ENCODE peak calls at places on chromosomes 2 and 18, in eight cellular contexts. E, A, U, H, Q, C, G and T are unnamed samples.

GRCh38 chr2:104769096-104769495 is 84.8 kb upstream of the POU3F3 start:
- DNase-seq in E (no peak), A (no peak), U (no peak), H (no peak), Q (no peak), C (no peak), G (peak), T (no peak)

GRCh38 chr18:51164327-51165290 is 32.9 kb downstream of the MEX3C start:
- DNase-seq in E (no peak), A (no peak), U (no peak), H (peak), Q (peak), C (peak), G (peak), T (no peak)

GRCh38 chr2:70926042-70926441 is 9.7 kb upstream of the ATP6V1B1 start:
- DNase-seq in E (no peak), A (no peak), U (no peak), H (no peak), Q (no peak), C (no peak), G (no peak), T (no peak)

GRCh38 chr18:12308386-12309100 is 502 bp downstream of the TUBB6 start:
- DNase-seq in E (peak), A (peak), U (no peak), H (peak), Q (peak), C (no peak), G (peak), T (peak)

GRCh38 chr18:21900594-21901352 is 160.2 kb downstream of the MIB1 start:
- DNase-seq in E (no peak), A (no peak), U (no peak), H (no peak), Q (no peak), C (no peak), G (no peak), T (no peak)

GRCh38 chr18:48842259-48843061 is 108.3 kb downstream of the SMAD7 start:
- DNase-seq in E (peak), A (no peak), U (no peak), H (no peak), Q (no peak), C (no peak), G (peak), T (no peak)

GRCh38 chr18:12060182-12060870 is 33.3 kb upstream of the ANKRD62 start:
- DNase-seq in E (no peak), A (no peak), U (no peak), H (no peak), Q (no peak), C (no peak), G (no peak), T (peak)

GRCh38 chr18:73462092-73462491 is 594.3 kb upstream of the NETO1 start:
- DNase-seq in E (no peak), A (no peak), U (no peak), H (no peak), Q (peak), C (no peak), G (no peak), T (no peak)

GRCh38 chr2:60998628-60999545 is 18.6 kb upstream of the PEX13 start:
- DNase-seq in E (peak), A (peak), U (peak), H (peak), Q (peak), C (peak), G (peak), T (no peak)

GRCh38 chr2:230650585-230651137 is 62.0 kb upstream of the CAB39 start:
- DNase-seq in E (no peak), A (no peak), U (no peak), H (peak), Q (no peak), C (no peak), G (no peak), T (peak)

GRCh38 chr2:105449083-105449482 is 50.2 kb upstream of the FHL2 start:
- DNase-seq in E (no peak), A (peak), U (no peak), H (no peak), Q (no peak), C (no peak), G (no peak), T (no peak)

GRCh38 chr2:172113617-172114016 is 10.9 kb upstream of the DLX2 start:
- DNase-seq in E (peak), A (peak), U (peak), H (peak), Q (no peak), C (no peak), G (peak), T (no peak)

GRCh38 chr18:4748975-4749374 is 293.9 kb upstream of the DLGAP1 start:
- DNase-seq in E (no peak), A (no peak), U (no peak), H (no peak), Q (no peak), C (no peak), G (no peak), T (no peak)

GRCh38 chr18:21897811-21898210 is 157.2 kb downstream of the MIB1 start:
- DNase-seq in E (peak), A (peak), U (peak), H (peak), Q (peak), C (peak), G (peak), T (peak)

GRCh38 chr2:169036717-169037450 is 5.8 kb upstream of the ABCB11 start:
- DNase-seq in E (no peak), A (no peak), U (no peak), H (no peak), Q (no peak), C (no peak), G (no peak), T (no peak)

GRCh38 chr18:44680271-44681038 is at the start of gene SETBP1:
- DNase-seq in E (peak), A (peak), U (peak), H (peak), Q (peak), C (peak), G (peak), T (no peak)

GRCh38 chr2:118421648-118422047 is 333.4 kb downstream of the INSIG2 start:
- DNase-seq in E (no peak), A (no peak), U (no peak), H (no peak), Q (no peak), C (no peak), G (no peak), T (no peak)

GRCh38 chr2:68645523-68645922 is 2.1 kb downstream of the PROKR1 start:
- DNase-seq in E (no peak), A (no peak), U (no peak), H (no peak), Q (no peak), C (no peak), G (peak), T (no peak)

GRCh38 chr18:78900938-78901909 is 78.4 kb upstream of the SALL3 start:
- DNase-seq in E (no peak), A (no peak), U (no peak), H (no peak), Q (no peak), C (no peak), G (no peak), T (no peak)

GRCh38 chr2:31475692-31476091 is 61.1 kb upstream of the XDH start:
- DNase-seq in E (no peak), A (no peak), U (no peak), H (no peak), Q (peak), C (no peak), G (no peak), T (no peak)

GRCh38 chr2:180222642-180223041 is 215.5 kb upstream of the CWC22 start:
- DNase-seq in E (no peak), A (no peak), U (no peak), H (no peak), Q (peak), C (no peak), G (no peak), T (no peak)

GRCh38 chr2:96950391-96951124 is 35.8 kb downstream of the FAM178B start:
- DNase-seq in E (no peak), A (no peak), U (no peak), H (no peak), Q (no peak), C (no peak), G (no peak), T (no peak)

GRCh38 chr18:10892801-10893595 is 256.4 kb downstream of the PIEZO2 start:
- DNase-seq in E (no peak), A (no peak), U (no peak), H (no peak), Q (no peak), C (no peak), G (no peak), T (no peak)

GRCh38 chr2:118095610-118096009 is 7.3 kb downstream of the INSIG2 start:
- DNase-seq in E (no peak), A (no peak), U (no peak), H (no peak), Q (peak), C (no peak), G (no peak), T (no peak)

GRCh38 chr2:12320027-12320734 is 396.6 kb upstream of the TRIB2 start:
- DNase-seq in E (no peak), A (no peak), U (no peak), H (no peak), Q (no peak), C (no peak), G (no peak), T (no peak)

GRCh38 chr2:172101008-172101706 is 1.5 kb downstream of the DLX2 start:
- DNase-seq in E (no peak), A (no peak), U (no peak), H (peak), Q (no peak), C (no peak), G (peak), T (no peak)

GRCh38 chr18:36075862-36076587 is 8.7 kb upstream of the RPRD1A start:
- DNase-seq in E (no peak), A (peak), U (no peak), H (no peak), Q (peak), C (no peak), G (peak), T (peak)

GRCh38 chr18:5057348-5058012 is 139.6 kb downstream of the AKAIN1 start:
- DNase-seq in E (peak), A (peak), U (peak), H (peak), Q (peak), C (peak), G (peak), T (peak)

DNA sequence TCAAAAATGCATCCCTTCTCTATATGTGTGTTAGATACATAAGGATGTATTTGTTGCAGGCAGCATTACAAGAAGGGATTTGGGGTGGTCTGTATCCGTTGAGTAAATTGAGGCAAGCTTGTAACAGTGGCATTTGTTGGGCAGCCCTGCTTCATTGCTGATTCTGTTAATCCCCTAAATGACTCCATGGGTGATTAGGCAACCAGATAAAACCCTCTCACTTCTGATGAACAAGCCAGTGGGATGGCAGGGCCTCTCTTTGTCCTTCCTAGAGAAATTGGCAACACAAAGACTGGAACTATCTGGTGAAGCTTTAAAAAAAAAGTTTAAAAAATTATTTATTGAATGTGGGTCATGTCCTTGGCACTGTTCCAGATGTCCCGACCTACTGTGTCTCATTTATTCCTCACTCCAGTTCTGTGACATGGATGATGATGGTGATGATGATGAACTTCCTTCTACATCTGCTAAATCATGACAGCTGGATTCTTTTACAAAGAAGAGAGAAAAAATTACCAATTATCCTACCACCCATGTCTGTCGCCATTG is 30.8 kb downstream of the NRP2 start:
- DNase-seq in E (peak), A (no peak), U (no peak), H (peak), Q (no peak), C (no peak), G (peak), T (no peak)
- H3K4me2 ChIP-seq in E (peak), A (peak), U (no peak), H (peak), Q (no peak), C (no peak), G (no peak), T (no peak)

DNA sequence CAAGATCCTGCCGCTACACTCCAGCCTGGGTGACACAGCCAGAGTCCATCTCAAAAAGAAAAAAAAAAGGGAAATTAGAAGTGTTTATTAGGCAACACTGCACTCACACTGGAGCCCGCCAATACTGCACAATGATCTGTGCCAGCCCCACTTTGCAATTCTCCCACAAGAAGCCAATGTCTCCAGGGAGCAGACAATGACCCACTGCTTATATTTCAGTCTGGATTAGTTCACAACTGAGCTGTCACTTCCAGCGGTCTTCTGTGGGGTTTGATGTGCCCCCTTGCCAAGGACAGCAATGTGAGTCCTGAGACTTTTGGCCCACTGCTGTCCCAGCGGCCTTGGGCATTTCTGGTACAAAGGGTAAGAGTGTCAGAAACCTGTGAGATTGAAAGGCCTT is 85.6 kb upstream of the PPM1B start:
- DNase-seq in E (no peak), A (no peak), U (no peak), H (no peak), Q (no peak), C (no peak), G (no peak), T (no peak)
- H3K4me2 ChIP-seq in E (no peak), A (no peak), U (no peak), H (no peak), Q (no peak), C (no peak), G (no peak), T (no peak)

DNA sequence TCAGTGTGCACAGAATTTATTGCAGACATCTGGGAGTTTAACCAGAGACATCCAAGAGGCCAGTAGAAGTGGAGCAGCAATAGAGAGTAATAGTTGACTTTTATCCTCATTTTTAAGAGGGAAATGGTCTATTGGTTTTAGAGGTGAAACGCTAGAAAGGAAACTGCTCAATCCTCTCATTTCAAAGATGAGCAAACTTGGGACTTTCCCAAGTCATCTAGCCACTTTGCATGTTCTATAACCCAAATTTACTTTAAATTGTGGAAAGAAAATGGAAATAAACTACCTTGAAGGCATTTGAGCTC is 601.7 kb downstream of the ARHGAP15 start:
- DNase-seq in E (no peak), A (no peak), U (no peak), H (no peak), Q (peak), C (no peak), G (no peak), T (no peak)
- H3K4me2 ChIP-seq in E (no peak), A (peak), U (no peak), H (no peak), Q (no peak), C (no peak), G (no peak), T (no peak)

DNA sequence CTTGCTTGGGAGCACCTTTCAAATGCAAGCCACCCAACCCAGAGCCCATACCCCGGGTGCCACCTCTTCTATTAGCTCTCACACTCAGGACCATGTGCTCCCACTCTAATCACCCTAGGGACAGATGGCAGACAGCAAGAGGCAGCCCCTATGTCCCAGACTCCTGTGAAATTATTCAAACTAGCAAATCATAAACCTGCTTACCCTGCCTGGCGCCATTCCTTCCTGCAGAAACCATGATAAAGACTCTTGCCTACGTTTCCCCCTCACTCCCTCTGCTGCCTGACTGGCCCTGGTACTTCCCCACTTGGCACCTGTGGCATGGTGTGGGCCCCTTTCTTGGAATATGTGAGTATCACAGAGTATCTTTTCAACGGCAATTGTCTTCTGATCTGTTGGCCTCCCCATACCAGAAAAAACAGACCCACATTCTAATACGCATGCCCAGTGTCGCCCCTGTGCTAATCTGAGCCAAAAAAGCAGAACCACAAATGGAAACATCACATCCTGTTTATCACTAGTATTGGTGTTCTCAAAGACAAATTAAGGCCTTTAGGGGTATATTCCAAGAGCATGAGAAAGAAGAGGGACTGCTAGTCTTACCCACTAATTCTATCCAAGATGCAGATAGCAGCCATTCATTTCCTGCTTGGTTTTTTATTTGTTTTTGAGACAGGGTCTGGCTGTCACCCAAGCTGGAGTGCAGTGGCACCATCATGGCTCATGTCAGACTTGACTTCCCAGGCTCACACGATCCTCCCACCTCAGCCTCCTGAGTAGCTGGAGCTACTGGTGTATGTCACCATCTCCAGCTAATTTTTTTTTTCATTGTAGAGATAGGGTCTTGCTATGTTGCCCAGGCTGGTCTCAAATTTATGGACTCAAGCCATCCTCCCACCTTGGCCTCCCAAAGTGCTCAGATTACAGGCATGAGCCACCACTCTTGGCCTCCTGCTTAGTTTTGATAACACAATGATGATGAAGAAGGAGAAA is 44.1 kb upstream of the TTC39C start:
- DNase-seq in E (no peak), A (no peak), U (no peak), H (no peak), Q (no peak), C (no peak), G (no peak), T (no peak)
- H3K4me2 ChIP-seq in E (no peak), A (no peak), U (no peak), H (no peak), Q (no peak), C (no peak), G (no peak), T (no peak)

GRCh38 chr2:217978536-217979150 is 24.2 kb downstream of the TNS1 start:
- DNase-seq in E (peak), A (no peak), U (no peak), H (peak), Q (no peak), C (no peak), G (peak), T (no peak)
- H3K4me2 ChIP-seq in E (peak), A (no peak), U (no peak), H (peak), Q (peak), C (no peak), G (peak), T (peak)

GRCh38 chr2:228017784-228018183 is 146.4 kb downstream of the DAW1 start:
- DNase-seq in E (no peak), A (no peak), U (no peak), H (no peak), Q (no peak), C (no peak), G (no peak), T (no peak)
- H3K4me2 ChIP-seq in E (no peak), A (no peak), U (no peak), H (no peak), Q (no peak), C (no peak), G (no peak), T (no peak)

GRCh38 chr2:28681216-28681981 is 70.2 kb upstream of the PPP1CB start:
- DNase-seq in E (peak), A (no peak), U (no peak), H (no peak), Q (peak), C (peak), G (no peak), T (no peak)
- H3K4me2 ChIP-seq in E (no peak), A (no peak), U (no peak), H (peak), Q (no peak), C (peak), G (no peak), T (no peak)

GRCh38 chr2:20157606-20157970 is 67.3 kb downstream of the SDC1 start:
- DNase-seq in E (no peak), A (no peak), U (no peak), H (no peak), Q (no peak), C (no peak), G (no peak), T (no peak)

GRCh38 chr2:20156051-20156730 is 68.7 kb downstream of the SDC1 start:
- DNase-seq in E (no peak), A (no peak), U (peak), H (no peak), Q (no peak), C (no peak), G (no peak), T (no peak)

GRCh38 chr2:20153131-20153851 is 71.6 kb downstream of the SDC1 start:
- DNase-seq in E (no peak), A (no peak), U (no peak), H (no peak), Q (peak), C (no peak), G (no peak), T (no peak)

GRCh38 chr2:20159411-20159810 is 65.5 kb downstream of the SDC1 start:
- DNase-seq in E (no peak), A (no peak), U (no peak), H (no peak), Q (no peak), C (no peak), G (no peak), T (no peak)

DNA sequence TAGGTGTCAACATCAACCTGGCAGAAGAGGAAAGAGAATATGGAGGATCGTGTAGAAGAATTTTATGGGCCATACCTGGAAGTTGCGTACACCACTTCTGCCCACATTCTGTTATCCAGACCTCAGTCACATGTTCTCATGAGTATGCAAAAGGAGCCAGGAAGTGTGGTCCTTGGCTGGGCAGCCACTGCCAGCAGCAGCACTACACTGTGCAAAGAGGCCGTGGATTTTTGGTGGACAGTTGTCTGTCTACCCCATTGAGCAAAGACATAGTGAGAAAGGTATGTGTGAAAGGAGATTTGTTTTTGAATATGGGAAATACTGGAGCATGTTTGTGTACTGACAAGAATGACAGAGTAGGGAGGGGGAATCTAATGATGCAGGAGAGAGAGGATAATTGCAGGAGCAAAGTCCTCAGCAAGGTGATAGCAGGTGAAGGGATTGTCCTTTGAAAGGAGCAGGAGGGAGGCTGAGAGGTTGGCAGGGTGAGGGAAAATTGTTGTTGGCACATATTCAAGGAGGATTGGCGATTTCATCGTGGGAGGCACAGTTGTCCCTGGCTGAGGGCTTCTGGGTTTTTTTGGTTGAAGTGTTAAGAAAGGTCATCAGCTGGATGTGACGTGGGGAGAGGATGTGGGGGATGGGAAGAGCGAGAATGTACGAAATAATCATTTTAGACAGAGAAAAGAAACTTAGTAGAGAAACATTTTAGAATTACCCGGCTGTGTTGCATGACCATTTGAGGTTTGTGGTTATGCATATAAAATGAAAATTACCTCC is 67.9 kb downstream of the SDC1 start:
- DNase-seq in E (no peak), A (no peak), U (peak), H (no peak), Q (no peak), C (peak), G (no peak), T (no peak)
- H3K4me2 ChIP-seq in E (no peak), A (no peak), U (peak), H (no peak), Q (peak), C (peak), G (no peak), T (no peak)